ENCODE peak calls at places on chromosomes 2 and 18, in seven cellular contexts. B is right atrium auricular region, G is endodermal cell, A is lower leg skin, P is NCI-H1105, I is T follicular helper cell, F is B cell. L is an unnamed sample.
A peak's percentile ranks its signal among the peaks of the same experiment; 100 is the strongest.

GRCh38 chr2:175807031-175807873 is 194.8 kb downstream of the LNPK start:
- DNase-seq in A (no peak), I (no peak), P (no peak), F (no peak), G (no peak), B (no peak), L (no peak)

GRCh38 chr2:143489135-143489534 is 359.9 kb downstream of the ARHGAP15 start:
- DNase-seq in A (no peak), I (no peak), B (no peak), G (no peak), F (no peak), P (no peak), L (no peak)

GRCh38 chr2:18829331-18829902 is 240.0 kb upstream of the NT5C1B start:
- DNase-seq in B (no peak), A (no peak), I (no peak), G (no peak), F (no peak), P (no peak), L (no peak)

GRCh38 chr2:237330539-237330938 is 83.4 kb downstream of the COL6A3 start:
- DNase-seq in B (peak; percentile 38), A (no peak), I (no peak), F (no peak), P (no peak), G (no peak), L (no peak)

GRCh38 chr2:236535024-236535423 is 34.6 kb upstream of the ACKR3 start:
- DNase-seq in A (no peak), P (no peak), G (no peak), B (no peak), F (no peak), I (no peak), L (peak; percentile 90)

GRCh38 chr18:70384181-70384790 is 95.4 kb downstream of the SOCS6 start:
- DNase-seq in A (no peak), I (no peak), P (no peak), F (no peak), B (no peak), G (no peak), L (no peak)

GRCh38 chr2:75256485-75256884 is 57.2 kb upstream of the TACR1 start:
- DNase-seq in I (no peak), G (no peak), F (no peak), B (no peak), A (no peak), P (no peak), L (no peak)

GRCh38 chr2:128637481-128638155 is 318.9 kb upstream of the HS6ST1 start:
- DNase-seq in G (peak; percentile 22), I (no peak), P (no peak), A (peak; percentile 70), F (no peak), B (peak; percentile 21), L (peak; percentile 60)

GRCh38 chr2:238257786-238258700 is 18.2 kb upstream of the HES6 start:
- DNase-seq in F (no peak), A (no peak), P (no peak), G (no peak), I (no peak), B (no peak), L (no peak)

GRCh38 chr2:62536873-62537547 is 31.0 kb upstream of the TMEM17 start:
- DNase-seq in B (no peak), I (no peak), A (no peak), P (no peak), G (peak; percentile 57), F (no peak), L (no peak)

GRCh38 chr2:228839506-228839905 is 431.6 kb downstream of the PID1 start:
- DNase-seq in B (no peak), P (no peak), I (no peak), F (no peak), A (no peak), G (no peak), L (no peak)

GRCh38 chr2:128416781-128417180 is 98.1 kb upstream of the HS6ST1 start:
- DNase-seq in P (no peak), B (no peak), F (no peak), G (no peak), A (peak; percentile 48), I (no peak), L (peak; percentile 56)

GRCh38 chr2:231367178-231367577 is 28.3 kb upstream of the B3GNT7 start:
- DNase-seq in A (no peak), I (no peak), P (no peak), F (no peak), G (no peak), B (no peak), L (no peak)

GRCh38 chr18:52275817-52276216 is 64.2 kb upstream of the DCC start:
- DNase-seq in B (no peak), F (no peak), P (no peak), I (no peak), A (no peak), G (no peak), L (no peak)

GRCh38 chr2:236319036-236319435 is 54.8 kb upstream of the ASB18 start:
- DNase-seq in P (no peak), I (no peak), G (no peak), A (peak; percentile 52), B (no peak), F (no peak), L (peak; percentile 73)

GRCh38 chr2:105406221-105406620 is 7.4 kb upstream of the FHL2 start:
- DNase-seq in A (no peak), I (no peak), G (no peak), B (peak; percentile 68), F (no peak), P (no peak), L (no peak)

GRCh38 chr2:205650450-205650849 is 31.9 kb upstream of the NRP2 start:
- DNase-seq in A (peak; percentile 86), F (no peak), P (no peak), B (no peak), G (peak; percentile 63), I (no peak), L (no peak)

GRCh38 chr2:239253264-239253663 is 147.6 kb downstream of the HDAC4 start:
- DNase-seq in I (no peak), A (no peak), G (no peak), P (no peak), B (no peak), F (peak; percentile 50), L (no peak)

GRCh38 chr2:141522702-141523101 is 608.1 kb downstream of the LRP1B start:
- DNase-seq in G (no peak), I (no peak), B (no peak), P (no peak), A (no peak), F (no peak), L (no peak)

GRCh38 chr2:57465967-57466366 is 580.6 kb upstream of the VRK2 start:
- DNase-seq in F (no peak), I (no peak), P (no peak), B (no peak), G (no peak), A (no peak), L (no peak)

GRCh38 chr2:159130302-159130701 is 156.2 kb downstream of the WDSUB1 start:
- DNase-seq in F (no peak), B (no peak), G (no peak), P (no peak), I (no peak), A (no peak), L (no peak)

GRCh38 chr18:35089382-35089781 is 48.2 kb downstream of the MAPRE2 start:
- DNase-seq in F (no peak), G (no peak), A (no peak), I (no peak), B (no peak), P (no peak), L (no peak)

GRCh38 chr2:144937899-144938298 is 418.0 kb upstream of the ZEB2 start:
- DNase-seq in F (no peak), I (no peak), G (no peak), P (no peak), B (no peak), A (no peak), L (no peak)

GRCh38 chr2:96267159-96267971 is 1.3 kb downstream of the CIAO1 start:
- DNase-seq in G (peak; percentile 86), A (peak; percentile 87), P (peak; percentile 11), B (no peak), F (peak; percentile 47), I (peak; percentile 25), L (no peak)

GRCh38 chr18:75071484-75071785 is 137.5 kb downstream of the PTGR3 start:
- DNase-seq in A (no peak), F (no peak), I (no peak), B (no peak), G (peak; percentile 46), P (no peak), L (peak; percentile 74)

GRCh38 chr2:79040967-79041582 is 15.6 kb downstream of the REG3G start:
- DNase-seq in A (no peak), I (no peak), P (peak; percentile 1), G (no peak), F (peak; percentile 17), B (no peak), L (no peak)

GRCh38 chr2:201269764-201270163 is 9.4 kb downstream of the CASP8 start:
- DNase-seq in G (no peak), P (peak; percentile 4), I (no peak), F (no peak), A (no peak), B (no peak), L (no peak)

GRCh38 chr2:138180691-138181386 is 216.6 kb downstream of the HNMT start:
- DNase-seq in P (no peak), I (no peak), F (no peak), G (no peak), A (no peak), B (no peak), L (no peak)

GRCh38 chr2:105861198-105861597 is 116.5 kb downstream of the NCK2 start:
- DNase-seq in I (no peak), P (no peak), G (peak; percentile 11), F (no peak), B (no peak), A (peak; percentile 7), L (no peak)

GRCh38 chr2:229620759-229621158 is 93.6 kb downstream of the DNER start:
- DNase-seq in G (no peak), A (no peak), I (no peak), F (no peak), P (no peak), B (no peak), L (no peak)

L was measured in osteocyte.